ENCODE peak calls at places on chromosomes 13 and 19, in ten cellular contexts. X, J, D, S, O, B, T, F, R and I are unnamed samples.

GRCh38 chr13:71149498-71150363 is 717.3 kb downstream of the DACH1 start:
- DNase-seq in J (no peak), D (peak; percentile 71), S (no peak), T (no peak), F (no peak), O (no peak), R (peak; percentile 80), X (no peak), B (no peak), I (no peak)

GRCh38 chr13:21018220-21018619 is 43.2 kb downstream of the LATS2 start:
- DNase-seq in F (no peak), R (no peak), X (no peak), D (no peak), B (no peak), O (no peak), T (no peak), S (no peak), J (no peak), I (no peak)

GRCh38 chr13:98284677-98285076 is 107.6 kb upstream of the RNF113B start:
- DNase-seq in O (no peak), J (no peak), S (no peak), F (no peak), X (no peak), T (no peak), D (peak; percentile 37), R (no peak), B (no peak), I (no peak)

GRCh38 chr13:110225007-110225406 is 82.0 kb downstream of the COL4A1 start:
- DNase-seq in X (no peak), R (no peak), F (no peak), O (no peak), B (no peak), S (no peak), D (no peak), T (no peak), J (no peak), I (no peak)

GRCh38 chr19:2240881-2241760 is 4.5 kb downstream of the SF3A2 start:
- DNase-seq in F (no peak), O (no peak), X (no peak), T (no peak), D (no peak), B (no peak), R (peak; percentile 66), S (peak; percentile 16), J (no peak), I (no peak)

GRCh38 chr19:3250675-3251074 is 26.2 kb downstream of the CELF5 start:
- DNase-seq in O (no peak), S (peak; percentile 68), R (peak; percentile 20), T (no peak), J (no peak), X (no peak), B (no peak), F (peak; percentile 37), D (no peak), I (no peak)

GRCh38 chr19:19444694-19445155 is 39.2 kb downstream of the GATAD2A start:
- DNase-seq in X (peak; percentile 40), R (peak; percentile 23), B (no peak), O (no peak), D (no peak), T (no peak), S (peak; percentile 36), J (no peak), F (no peak), I (peak; percentile 29)

GRCh38 chr13:53238241-53238640 is 209.6 kb downstream of the OLFM4 start:
- DNase-seq in T (no peak), O (no peak), S (no peak), F (no peak), R (no peak), D (no peak), X (no peak), B (no peak), J (no peak), I (no peak)

GRCh38 chr19:31332096-31332495 is 17.1 kb downstream of the TSHZ3 start:
- DNase-seq in F (no peak), T (no peak), J (no peak), D (no peak), R (no peak), B (no peak), S (no peak), O (no peak), X (peak; percentile 76), I (no peak)

GRCh38 chr19:30664358-30665058 is 292.3 kb downstream of the ZNF536 start:
- DNase-seq in B (no peak), J (no peak), D (peak; percentile 29), T (no peak), X (no peak), R (peak; percentile 73), O (no peak), S (no peak), F (peak; percentile 21), I (no peak)

GRCh38 chr19:8600816-8601215 is 9.7 kb downstream of the ADAMTS10 start:
- DNase-seq in B (no peak), T (no peak), S (no peak), F (no peak), R (no peak), O (no peak), J (no peak), D (no peak), X (no peak), I (no peak)

GRCh38 chr19:1076951-1077350 is 10.0 kb downstream of the ARHGAP45 start:
- DNase-seq in B (peak; percentile 80), X (no peak), F (no peak), S (peak; percentile 93), J (peak; percentile 70), T (no peak), O (no peak), D (no peak), R (peak; percentile 90), I (no peak)

GRCh38 chr19:49808762-49809154 is 4.3 kb downstream of the FUZ start:
- DNase-seq in D (peak; percentile 93), S (peak; percentile 89), F (peak; percentile 81), X (peak; percentile 73), T (peak; percentile 85), O (peak; percentile 94), J (peak; percentile 74), R (peak; percentile 80), B (peak; percentile 71), I (no peak)

GRCh38 chr13:52160053-52160452 is 656 bp upstream of the NEK3 start:
- DNase-seq in F (no peak), O (no peak), X (no peak), J (no peak), S (no peak), D (no peak), T (no peak), R (no peak), B (no peak), I (no peak)

GRCh38 chr13:103291226-103291625 is 225.0 kb upstream of the SLC10A2 start:
- DNase-seq in B (no peak), D (no peak), F (no peak), X (no peak), T (no peak), O (no peak), J (no peak), R (no peak), S (no peak), I (no peak)

GRCh38 chr19:1214862-1215731 is 9.5 kb downstream of the STK11 start:
- DNase-seq in R (no peak), T (no peak), X (peak; percentile 52), O (no peak), F (no peak), B (no peak), S (no peak), D (no peak), J (no peak), I (peak; percentile 68)

GRCh38 chr13:32246468-32246867 is 68.7 kb downstream of the ZAR1L start:
- DNase-seq in J (no peak), B (peak; percentile 48), X (peak; percentile 67), R (peak; percentile 61), F (peak; percentile 64), S (peak; percentile 65), O (peak; percentile 77), T (peak; percentile 82), D (peak; percentile 62), I (peak; percentile 10)

GRCh38 chr13:84994582-84994981 is 804.6 kb downstream of the SLITRK6 start:
- DNase-seq in O (no peak), F (no peak), R (peak; percentile 46), S (no peak), B (no peak), J (no peak), T (no peak), X (peak; percentile 26), D (no peak), I (no peak)